ENCODE peak calls at places on chromosomes 5 and 9, in six cellular contexts. B is T-helper 17 cell, K is HT1080, G is NCI-H2081, D is neural crest cell, U is fibroblast of mammary gland. X is an unnamed sample.

GRCh38 chr5:146081685-146082084 is 23.7 kb downstream of the PLAC8L1 start:
- DNase-seq in B (no peak), K (no peak), G (no peak), D (no peak), U (no peak), X (no peak)

GRCh38 chr5:72021651-72022357 is 85.5 kb upstream of the MAP1B start:
- DNase-seq in B (no peak), K (no peak), G (no peak), D (no peak), U (no peak), X (no peak)

GRCh38 chr5:161314033-161314432 is 232.5 kb downstream of the GABRB2 start:
- DNase-seq in B (no peak), K (peak), G (no peak), D (no peak), U (no peak), X (no peak)

GRCh38 chr9:137241490-137242328 is 622 bp downstream of the TUBB4B start:
- DNase-seq in B (peak), K (no peak), G (no peak), D (no peak), U (peak), X (no peak)

GRCh38 chr9:136995772-136996308 is 528 bp downstream of the CLIC3 start:
- DNase-seq in B (no peak), K (peak), G (no peak), D (no peak), U (peak), X (peak)

GRCh38 chr5:137751869-137752491 is 2.2 kb downstream of the HNRNPA0 start:
- DNase-seq in B (no peak), K (peak), G (no peak), D (no peak), U (peak), X (peak)

GRCh38 chr5:79189439-79190234 is 46.3 kb upstream of the JMY start:
- DNase-seq in B (no peak), K (no peak), G (no peak), D (no peak), U (no peak), X (no peak)

GRCh38 chr9:87950765-87951488 is 23.4 kb downstream of the CDK20 start:
- DNase-seq in B (no peak), K (peak), G (no peak), D (no peak), U (peak), X (peak)

GRCh38 chr9:113484258-113484730 is 20.8 kb downstream of the RGS3 start:
- DNase-seq in B (no peak), K (no peak), G (no peak), D (no peak), U (no peak), X (no peak)

GRCh38 chr9:86772289-86772982 is 174.9 kb downstream of the GAS1 start:
- DNase-seq in B (no peak), K (no peak), G (no peak), D (no peak), U (no peak), X (no peak)

GRCh38 chr5:42595597-42595996 is 161.0 kb upstream of the CCDC152 start:
- DNase-seq in B (no peak), K (no peak), G (no peak), D (no peak), U (no peak), X (no peak)

GRCh38 chr9:127779136-127779981 is 893 bp upstream of the SH2D3C start:
- DNase-seq in B (no peak), K (no peak), G (no peak), D (no peak), U (peak), X (no peak)

GRCh38 chr5:161409471-161409870 is 137.1 kb downstream of the GABRB2 start:
- DNase-seq in B (no peak), K (no peak), G (no peak), D (no peak), U (no peak), X (no peak)

GRCh38 chr5:39713224-39713911 is 288.6 kb upstream of the DAB2 start:
- DNase-seq in B (no peak), K (no peak), G (no peak), D (no peak), U (peak), X (no peak)

GRCh38 chr5:35096209-35096608 is 48.5 kb upstream of the AGXT2 start:
- DNase-seq in B (no peak), K (no peak), G (no peak), D (no peak), U (peak), X (no peak)

GRCh38 chr9:96646081-96646991 is 8.8 kb downstream of the PRXL2C start:
- DNase-seq in B (no peak), K (no peak), G (no peak), D (no peak), U (peak), X (no peak)

GRCh38 chr9:19517202-19517942 is 108.6 kb downstream of the ACER2 start:
- DNase-seq in B (no peak), K (peak), G (peak), D (no peak), U (no peak), X (no peak)

GRCh38 chr5:109701252-109701651 is 11.5 kb downstream of the MAN2A1 start:
- DNase-seq in B (no peak), K (no peak), G (no peak), D (no peak), U (peak), X (no peak)

GRCh38 chr9:120708526-120709224 is 5.6 kb downstream of the MEGF9 start:
- DNase-seq in B (no peak), K (no peak), G (no peak), D (no peak), U (peak), X (no peak)

GRCh38 chr9:137606734-137607138 is 1.2 kb downstream of the ARRDC1 start:
- DNase-seq in B (no peak), K (no peak), G (no peak), D (no peak), U (no peak), X (no peak)

GRCh38 chr5:118236108-118236849 is 752.1 kb downstream of the DTWD2 start:
- DNase-seq in B (no peak), K (no peak), G (no peak), D (no peak), U (no peak), X (no peak)

GRCh38 chr9:125509476-125509875 is 197.5 kb downstream of the MAPKAP1 start:
- DNase-seq in B (no peak), K (no peak), G (no peak), D (no peak), U (peak), X (no peak)